ENCODE peak calls at places on chromosomes 13 and 19, in five cellular contexts. P is heart right ventricle, W is Peyer's patch, G is GM23338, I is cardiac muscle cell. H is an unnamed sample.
A peak's percentile ranks its signal among the peaks of the same experiment; 100 is the strongest.

GRCh38 chr19:8028951-8029491 is 23.5 kb upstream of the CCL25 start:
- DNase-seq in G (peak; percentile 69), I (peak; percentile 69), W (no peak), P (no peak), H (no peak)

GRCh38 chr13:34038326-34039068 is 220.5 kb downstream of the RFC3 start:
- DNase-seq in G (no peak), I (no peak), W (no peak), P (no peak), H (no peak)

GRCh38 chr19:47271949-47272348 is 2.7 kb upstream of the INAFM1 start:
- DNase-seq in G (no peak), P (no peak), I (no peak), W (no peak), H (no peak)

GRCh38 chr19:428144-428543 is 19.2 kb upstream of the C2CD4C start:
- DNase-seq in P (no peak), G (no peak), W (no peak), I (no peak), H (no peak)

GRCh38 chr19:18668744-18669523 is 14.5 kb upstream of the CRTC1 start:
- DNase-seq in P (no peak), W (no peak), I (no peak), G (no peak), H (no peak)

GRCh38 chr19:53871448-53871847 is 3.8 kb downstream of the MYADM start:
- DNase-seq in P (no peak), W (no peak), G (no peak), I (no peak), H (no peak)

GRCh38 chr13:30256713-30257432 is 50.5 kb downstream of the KATNAL1 start:
- DNase-seq in P (no peak), G (peak; percentile 11), W (no peak), I (peak; percentile 23), H (no peak)

GRCh38 chr19:14505488-14506239 is 9.7 kb upstream of the GIPC1 start:
- DNase-seq in G (peak; percentile 89), P (no peak), W (peak; percentile 45), I (peak; percentile 64), H (peak; percentile 75)

GRCh38 chr19:48833977-48834376 is 2.3 kb downstream of the HSD17B14 start:
- DNase-seq in P (no peak), I (no peak), G (peak; percentile 54), W (no peak), H (no peak)

GRCh38 chr19:39845172-39845571 is 1.0 kb downstream of the FBL start:
- DNase-seq in G (no peak), P (no peak), W (no peak), I (no peak), H (no peak)

GRCh38 chr13:113766035-113766800 is 7.2 kb downstream of the TMEM255B start:
- DNase-seq in P (no peak), G (no peak), I (no peak), W (no peak), H (no peak)

GRCh38 chr19:17327654-17328516 is 6.8 kb downstream of the ANO8 start:
- DNase-seq in W (peak; percentile 77), G (peak; percentile 98), P (no peak), I (peak; percentile 83), H (no peak)

GRCh38 chr13:106187501-106187900 is 348.0 kb downstream of the EFNB2 start:
- DNase-seq in G (no peak), P (no peak), I (no peak), W (no peak), H (no peak)

GRCh38 chr13:24727731-24728601 is 36.0 kb upstream of the RNF17 start:
- DNase-seq in W (peak; percentile 60), P (peak; percentile 49), G (peak; percentile 90), I (peak; percentile 94), H (peak; percentile 62)

GRCh38 chr13:22455036-22455435 is 725.7 kb upstream of the SGCG start:
- DNase-seq in P (no peak), G (no peak), W (no peak), I (no peak), H (no peak)

GRCh38 chr13:40186636-40187323 is 479.7 kb downstream of the FOXO1 start:
- DNase-seq in G (no peak), W (no peak), I (no peak), P (no peak), H (no peak)

GRCh38 chr19:43633520-43633919 is 6.1 kb downstream of the CADM4 start:
- DNase-seq in W (no peak), P (no peak), I (no peak), G (no peak), H (no peak)

GRCh38 chr13:76635232-76636021 is 250.8 kb downstream of the KCTD12 start:
- DNase-seq in P (no peak), G (no peak), W (no peak), I (no peak), H (no peak)

GRCh38 chr19:23957660-23958281 is 43.1 kb downstream of the ZNF726 start:
- DNase-seq in P (no peak), W (no peak), I (no peak), G (no peak), H (peak; percentile 81)

GRCh38 chr13:109093988-109094387 is 464.6 kb downstream of the MYO16 start:
- DNase-seq in W (no peak), G (no peak), I (no peak), P (no peak), H (no peak)

GRCh38 chr19:38838208-38838985 is 6.8 kb upstream of the ECH1 start:
- DNase-seq in I (no peak), G (no peak), W (no peak), P (no peak), H (no peak)

GRCh38 chr19:45049073-45049736 is 10.4 kb downstream of the CLASRP start:
- DNase-seq in G (no peak), W (no peak), I (no peak), P (peak; percentile 33), H (no peak)

GRCh38 chr13:21625366-21625765 is 21.4 kb upstream of the MICU2 start:
- DNase-seq in I (peak; percentile 35), W (no peak), P (no peak), G (peak; percentile 53), H (peak; percentile 7)

GRCh38 chr19:39304701-39305571 is 8.7 kb downstream of the IFNL1 start:
- DNase-seq in W (no peak), G (peak; percentile 58), I (no peak), P (no peak), H (no peak)

DNA sequence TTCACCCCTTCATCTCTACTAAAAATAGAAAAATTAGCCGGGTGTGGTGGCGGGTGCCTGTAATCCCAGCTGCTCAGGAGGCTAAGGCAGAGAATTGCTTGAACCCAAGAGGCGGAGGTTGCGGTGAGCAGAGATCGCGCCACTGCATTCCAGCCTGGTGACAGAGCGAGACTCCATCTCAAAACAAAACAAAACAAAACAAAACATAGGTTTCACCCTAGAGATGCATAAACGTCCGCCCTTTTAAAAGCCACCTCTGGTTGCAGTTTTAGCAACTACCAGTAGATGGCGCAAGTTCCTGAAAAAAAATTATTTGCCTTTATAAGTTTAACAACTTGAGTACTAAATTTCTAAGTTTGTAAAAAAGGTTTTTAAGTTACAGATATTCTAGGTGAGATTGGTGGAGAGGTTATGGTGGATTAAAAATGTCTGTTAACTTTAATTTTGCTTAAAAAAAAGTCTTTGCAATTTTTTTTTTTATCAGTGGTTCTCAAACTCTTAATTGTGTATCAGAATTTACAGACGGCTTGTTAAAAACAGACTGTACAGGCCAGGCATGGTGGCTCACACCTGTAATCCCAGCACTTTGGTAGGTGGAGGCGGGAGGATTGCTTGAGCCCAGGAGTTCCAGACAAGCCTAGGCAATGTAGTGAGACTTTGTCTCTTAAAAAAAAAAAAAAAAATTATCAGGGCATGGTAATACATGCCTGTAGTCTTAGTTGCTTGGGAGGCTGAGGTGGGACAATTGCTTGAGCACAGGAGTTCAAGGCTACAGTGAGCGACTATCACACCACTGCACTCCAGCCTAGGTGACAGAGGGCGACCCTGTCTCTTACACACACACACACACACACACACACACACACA is 42.1 kb downstream of the NAA16 start:
- DNase-seq in W (no peak), G (peak; percentile 62), P (peak; percentile 13), I (peak; percentile 67), H (peak; percentile 15)
- H3K4me1 ChIP-seq in W (no peaks in the 10 kb centered on the region), G (no peaks in the 10 kb centered on the region), P (no peaks in the 10 kb centered on the region), I (no peaks in the 10 kb centered on the region), H (peaks cover 3% of the 10 kb centered on the region)

GRCh38 chr19:35013820-35014754 is 14.0 kb downstream of the GRAMD1A start:
- DNase-seq in W (peak; percentile 61), G (no peak), I (peak; percentile 38), P (no peak), H (no peak)

GRCh38 chr19:35009424-35010415 is 9.6 kb downstream of the GRAMD1A start:
- DNase-seq in I (no peak), W (no peak), G (no peak), P (no peak), H (no peak)

GRCh38 chr19:35013047-35013819 is 13.1 kb downstream of the GRAMD1A start:
- DNase-seq in P (peak; percentile 78), G (peak; percentile 87), I (peak; percentile 89), W (peak; percentile 75), H (peak; percentile 19)

GRCh38 chr19:35011091-35011689 is 11.1 kb downstream of the GRAMD1A start:
- DNase-seq in W (peak; percentile 37), I (no peak), G (no peak), P (no peak), H (no peak)

GRCh38 chr19:35011737-35012682 is 11.9 kb downstream of the GRAMD1A start:
- DNase-seq in G (no peak), I (no peak), P (no peak), W (no peak), H (no peak)
- H3K4me1 ChIP-seq in G (no peaks in the 10 kb centered on the region), I (peaks cover 6% of the 10 kb centered on the region), P (peaks cover 9% of the 10 kb centered on the region), W (peaks cover 19% of the 10 kb centered on the region), H (no peaks in the 10 kb centered on the region)

GRCh38 chr13:45331123-45331619 is 9.8 kb downstream of the TPT1 start:
- DNase-seq in I (no peak), P (no peak), G (no peak), W (no peak), H (no peak)
- H3K4me1 ChIP-seq in I (peaks cover 5% of the 10 kb centered on the region), P (peaks cover 72% of the 10 kb centered on the region), G (peaks cover 11% of the 10 kb centered on the region), W (peaks cover 5% of the 10 kb centered on the region), H (peaks cover 59% of the 10 kb centered on the region)

GRCh38 chr19:31352296-31352781 is 3.1 kb upstream of the TSHZ3 start:
- DNase-seq in G (peak; percentile 62), P (no peak), W (no peak), I (no peak), H (no peak)
- H3K4me1 ChIP-seq in G (peaks cover 53% of the 10 kb centered on the region), P (peaks cover 12% of the 10 kb centered on the region), W (no peaks in the 10 kb centered on the region), I (peaks cover 5% of the 10 kb centered on the region), H (peaks cover 31% of the 10 kb centered on the region)

H was measured in astrocyte.